ENCODE peak calls at places on chromosomes 1 and 21, in ten cellular contexts. Y is Panc1; C is foreskin keratinocyte; V is Peyer's patch; W is CD8-positive, alpha-beta memory T cell; J is mammary epithelial cell; F is CD4-positive, alpha-beta memory T cell; X is CD4-positive, alpha-beta T cell; I is neural progenitor cell; D is cardiac muscle cell. N is an unnamed sample.

GRCh38 chr1:63350320-63350719 is 17.1 kb upstream of the ALG6 start:
- DNase-seq in Y (no peak), C (no peak), V (no peak), W (no peak), J (no peak), F (no peak), X (no peak), I (no peak), D (no peak), N (no peak)

GRCh38 chr1:246004281-246004680 is 502.8 kb downstream of the SMYD3 start:
- DNase-seq in Y (no peak), C (no peak), V (no peak), W (no peak), J (no peak), F (no peak), X (no peak), I (no peak), D (no peak), N (no peak)

GRCh38 chr1:39849203-39849602 is 34.1 kb downstream of the TRIT1 start:
- DNase-seq in Y (no peak), C (no peak), V (no peak), W (no peak), J (no peak), F (no peak), X (no peak), I (no peak), D (no peak), N (no peak)

GRCh38 chr1:48039088-48040049 is 42.2 kb upstream of the TRABD2B start:
- DNase-seq in Y (no peak), C (no peak), V (no peak), W (no peak), J (peak), F (no peak), X (no peak), I (no peak), D (peak), N (no peak)

GRCh38 chr1:212958175-212958574 is 7.8 kb downstream of the VASH2 start:
- DNase-seq in Y (no peak), C (no peak), V (no peak), W (no peak), J (no peak), F (no peak), X (no peak), I (no peak), D (no peak), N (no peak)

GRCh38 chr1:81201779-81202178 is 599.0 kb upstream of the ADGRL2 start:
- DNase-seq in Y (no peak), C (no peak), V (no peak), W (no peak), J (no peak), F (no peak), X (no peak), I (no peak), D (no peak), N (no peak)

GRCh38 chr1:88655145-88655544 is 28.9 kb upstream of the PKN2 start:
- DNase-seq in Y (no peak), C (no peak), V (no peak), W (no peak), J (no peak), F (no peak), X (no peak), I (no peak), D (no peak), N (no peak)

GRCh38 chr1:153395136-153395685 is 4.3 kb upstream of the S100A8 start:
- DNase-seq in Y (no peak), C (peak), V (no peak), W (no peak), J (peak), F (no peak), X (no peak), I (no peak), D (no peak), N (no peak)

GRCh38 chr1:151059342-151060240 is at the start of gene CDC42SE1:
- DNase-seq in Y (no peak), C (peak), V (peak), W (peak), J (peak), F (peak), X (peak), I (peak), D (peak), N (no peak)

GRCh38 chr1:111571987-111572386 is 47.6 kb upstream of the RAP1A start:
- DNase-seq in Y (no peak), C (peak), V (no peak), W (no peak), J (no peak), F (no peak), X (no peak), I (peak), D (no peak), N (no peak)

GRCh38 chr1:41122851-41123518 is 101.5 kb upstream of the SLFNL1 start:
- DNase-seq in Y (peak), C (peak), V (peak), W (no peak), J (peak), F (no peak), X (no peak), I (peak), D (peak), N (no peak)

GRCh38 chr1:240705584-240705983 is 93.6 kb upstream of the GREM2 start:
- DNase-seq in Y (no peak), C (no peak), V (no peak), W (no peak), J (no peak), F (no peak), X (no peak), I (no peak), D (no peak), N (no peak)

GRCh38 chr1:2300851-2301606 is 72.9 kb downstream of the SKI start:
- DNase-seq in Y (no peak), C (no peak), V (peak), W (peak), J (no peak), F (peak), X (peak), I (no peak), D (no peak), N (no peak)

GRCh38 chr1:234855851-234856250 is 245.9 kb upstream of the IRF2BP2 start:
- DNase-seq in Y (no peak), C (no peak), V (no peak), W (no peak), J (no peak), F (no peak), X (no peak), I (no peak), D (no peak), N (no peak)

GRCh38 chr1:18217398-18218043 is 109.9 kb downstream of the IGSF21 start:
- DNase-seq in Y (no peak), C (no peak), V (no peak), W (no peak), J (no peak), F (no peak), X (no peak), I (no peak), D (peak), N (no peak)

GRCh38 chr1:39370602-39371001 is 120.8 kb upstream of the BMP8A start:
- DNase-seq in Y (no peak), C (no peak), V (no peak), W (no peak), J (no peak), F (no peak), X (no peak), I (no peak), D (no peak), N (no peak)

GRCh38 chr1:21552715-21553114 is 43.5 kb downstream of the ALPL start:
- DNase-seq in Y (no peak), C (peak), V (no peak), W (no peak), J (peak), F (no peak), X (no peak), I (no peak), D (peak), N (no peak)

DNA sequence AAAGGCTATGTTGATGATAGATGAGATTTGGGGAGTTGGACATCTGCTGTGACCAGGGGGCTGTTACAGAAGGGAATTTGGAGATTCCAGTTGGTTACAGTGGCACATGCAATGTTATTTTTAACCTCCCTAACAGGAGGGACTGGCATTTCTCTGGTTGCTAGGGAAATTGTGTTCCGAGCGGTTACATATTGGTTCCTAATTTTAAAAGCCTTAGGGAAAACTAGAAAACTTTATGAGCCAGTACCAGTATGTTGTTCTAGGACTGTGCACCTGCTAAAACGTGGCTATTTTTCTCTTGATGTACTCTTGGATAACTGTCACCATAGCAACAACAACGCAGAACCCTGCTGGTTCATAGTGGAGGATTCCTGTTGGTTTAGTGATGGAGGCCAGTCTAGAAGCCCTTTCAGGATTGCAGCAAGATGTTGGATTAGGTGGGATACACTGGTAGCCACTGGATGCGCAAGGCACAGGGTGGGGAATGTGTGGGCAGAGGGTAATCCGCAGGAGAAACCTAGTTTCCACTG is 69.0 kb upstream of the PGBD5 start:
- DNase-seq in Y (no peak), C (no peak), V (no peak), W (no peak), J (no peak), F (no peak), X (no peak), I (no peak), D (no peak), N (no peak)
- H3K27ac ChIP-seq in Y (no peak), C (no peak), V (no peak), W (no peak), J (no peak), F (no peak), X (no peak), I (no peak), D (no peak), N (no peak)

DNA sequence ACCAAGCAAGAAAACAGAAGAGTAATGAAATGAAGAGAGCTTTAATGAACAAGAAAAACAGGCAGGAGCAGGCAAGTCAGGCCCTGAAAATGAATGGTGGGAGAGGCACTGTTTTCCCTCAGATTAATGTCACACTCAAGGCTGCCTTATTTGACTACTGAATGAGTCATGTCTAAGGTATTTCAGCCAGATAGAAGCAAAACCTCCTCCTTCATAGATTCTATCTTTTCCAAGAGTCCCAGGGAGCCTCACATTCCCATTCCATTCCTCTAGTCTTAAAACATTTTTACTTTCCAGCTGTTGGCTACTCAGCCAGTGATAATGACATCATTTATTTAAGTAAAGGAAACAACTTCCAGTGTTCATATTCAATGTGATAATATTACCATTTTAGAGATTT is 228.5 kb upstream of the NRIP1 start:
- DNase-seq in Y (peak), C (peak), V (no peak), W (no peak), J (peak), F (no peak), X (no peak), I (no peak), D (peak), N (no peak)
- H3K27ac ChIP-seq in Y (no peak), C (peak), V (no peak), W (no peak), J (peak), F (no peak), X (no peak), I (no peak), D (peak), N (no peak)

GRCh38 chr1:116534014-116534739 is 36.6 kb downstream of the CD58 start:
- DNase-seq in Y (no peak), C (no peak), V (no peak), W (no peak), J (no peak), F (no peak), X (no peak), I (no peak), D (no peak), N (no peak)
- H3K27ac ChIP-seq in Y (no peak), C (no peak), V (no peak), W (no peak), J (no peak), F (no peak), X (no peak), I (no peak), D (no peak), N (no peak)

GRCh38 chr1:215453440-215453839 is 113.7 kb upstream of the KCTD3 start:
- DNase-seq in Y (no peak), C (no peak), V (no peak), W (no peak), J (no peak), F (no peak), X (no peak), I (no peak), D (no peak), N (no peak)
- H3K27ac ChIP-seq in Y (no peak), C (no peak), V (no peak), W (no peak), J (no peak), F (no peak), X (no peak), I (no peak), D (no peak), N (no peak)

GRCh38 chr1:6603851-6604558 is 1.3 kb upstream of the KLHL21 start:
- DNase-seq in Y (no peak), C (no peak), V (peak), W (no peak), J (peak), F (no peak), X (no peak), I (peak), D (peak), N (peak)
- H3K27ac ChIP-seq in Y (peak), C (peak), V (peak), W (peak), J (peak), F (peak), X (peak), I (peak), D (peak), N (peak)

DNA sequence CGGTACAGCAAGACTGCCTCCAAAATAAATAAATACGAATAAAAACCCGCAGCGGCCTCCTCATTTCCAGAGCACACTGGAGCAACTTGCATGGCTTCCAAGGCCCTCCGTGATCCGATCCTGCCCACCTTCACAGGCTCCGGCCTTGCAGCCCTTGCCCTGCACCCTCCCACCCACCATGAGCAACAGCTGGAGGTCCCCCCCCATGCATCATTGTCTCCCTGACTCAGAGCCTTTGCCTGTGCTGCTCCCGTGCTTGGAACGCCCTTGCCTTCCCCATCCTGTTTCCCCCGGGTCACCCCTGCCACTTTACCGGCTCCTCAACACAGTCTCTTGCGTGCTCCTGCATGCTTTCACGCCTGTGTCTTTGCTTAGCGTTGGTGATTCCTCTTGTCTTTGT is 71.0 kb upstream of the ANGPTL1 start:
- DNase-seq in Y (no peak), C (peak), V (no peak), W (no peak), J (no peak), F (no peak), X (no peak), I (no peak), D (no peak), N (no peak)
- H3K27ac ChIP-seq in Y (no peak), C (no peak), V (no peak), W (no peak), J (no peak), F (no peak), X (no peak), I (no peak), D (no peak), N (no peak)

GRCh38 chr1:159917533-159917932 is 7.8 kb downstream of the TAGLN2 start:
- DNase-seq in Y (no peak), C (no peak), V (no peak), W (no peak), J (no peak), F (no peak), X (no peak), I (peak), D (no peak), N (no peak)

GRCh38 chr1:159915571-159916239 is 9.6 kb downstream of the TAGLN2 start:
- DNase-seq in Y (no peak), C (no peak), V (no peak), W (no peak), J (no peak), F (no peak), X (no peak), I (no peak), D (no peak), N (no peak)

GRCh38 chr1:159914252-159915018 is 10.9 kb downstream of the TAGLN2 start:
- DNase-seq in Y (no peak), C (no peak), V (no peak), W (no peak), J (no peak), F (no peak), X (no peak), I (no peak), D (no peak), N (no peak)

GRCh38 chr1:159918041-159918917 is 7.0 kb downstream of the TAGLN2 start:
- DNase-seq in Y (no peak), C (no peak), V (no peak), W (no peak), J (no peak), F (no peak), X (no peak), I (no peak), D (no peak), N (no peak)

DNA sequence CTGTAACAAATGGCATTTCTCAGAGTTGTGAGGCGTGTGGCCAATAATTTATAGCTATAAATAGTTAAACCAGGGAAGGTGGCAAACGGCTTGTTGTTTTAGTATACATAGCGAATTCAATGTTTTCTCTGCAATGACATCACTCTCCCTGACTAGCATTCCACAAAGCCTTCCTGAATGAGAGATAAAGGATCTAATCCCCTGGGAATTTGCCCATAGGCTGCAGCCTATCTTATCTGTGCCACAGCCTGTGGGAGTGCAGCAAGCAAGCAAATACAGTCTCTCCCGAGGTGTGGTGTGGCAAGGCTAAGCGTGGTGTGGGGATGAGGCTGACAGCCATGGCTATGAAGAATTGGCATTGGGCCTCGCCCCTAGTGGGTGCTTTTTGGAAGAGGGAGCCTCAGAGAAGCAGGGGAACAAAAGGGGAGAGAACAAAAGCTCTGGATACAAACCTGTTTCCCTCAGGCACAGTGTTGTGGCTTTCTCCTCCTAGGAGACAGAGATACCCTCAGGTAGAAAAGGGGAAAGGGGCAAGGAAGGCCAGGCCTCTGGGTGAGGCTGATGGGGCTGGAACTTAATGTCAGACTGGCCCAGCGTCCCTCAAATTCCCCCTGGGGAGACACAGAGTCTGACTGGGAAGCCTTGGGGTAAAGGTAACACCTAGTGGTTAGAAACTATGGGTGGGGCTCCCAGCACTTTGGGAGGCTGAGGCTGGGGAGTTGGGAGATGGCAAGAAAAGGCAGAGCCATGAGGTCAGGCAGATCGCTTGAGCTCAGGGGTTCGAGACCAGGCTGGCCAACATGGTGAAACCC is 8.9 kb downstream of the TAGLN2 start:
- DNase-seq in Y (peak), C (peak), V (no peak), W (no peak), J (peak), F (no peak), X (no peak), I (peak), D (no peak), N (no peak)
- H3K27ac ChIP-seq in Y (peak), C (peak), V (no peak), W (no peak), J (peak), F (no peak), X (no peak), I (peak), D (no peak), N (no peak)

N was measured in caudate nucleus.